ENCODE peak calls at places on chromosomes 1 and 21, in nine cellular contexts. H, D, J, W, Y, M, C, G and U are unnamed samples.

GRCh38 chr21:41928621-41929220 is 25.1 kb downstream of the C2CD2 start:
- DNase-seq in H (no peak), D (no peak), J (no peak), W (no peak), Y (no peak), M (peak; percentile 54), C (no peak), G (no peak), U (no peak)

GRCh38 chr1:12001249-12001917 is 17.9 kb upstream of the MIIP start:
- DNase-seq in H (no peak), D (peak; percentile 85), J (no peak), W (peak; percentile 62), Y (peak; percentile 52), M (no peak), C (peak; percentile 51), G (no peak), U (no peak)

GRCh38 chr1:149888160-149888998 is 11.0 kb upstream of the BOLA1 start:
- DNase-seq in H (peak; percentile 96), D (peak; percentile 94), J (peak; percentile 68), W (peak; percentile 89), Y (peak; percentile 95), M (peak; percentile 94), C (peak; percentile 75), G (peak; percentile 86), U (peak; percentile 77)

GRCh38 chr1:15459771-15460719 is 3.5 kb downstream of the CELA2A start:
- DNase-seq in H (no peak), D (no peak), J (no peak), W (no peak), Y (no peak), M (no peak), C (peak; percentile 60), G (no peak), U (no peak)

GRCh38 chr1:183030053-183030452 is 6.8 kb downstream of the LAMC1 start:
- DNase-seq in H (no peak), D (no peak), J (no peak), W (no peak), Y (peak; percentile 29), M (no peak), C (no peak), G (no peak), U (no peak)

GRCh38 chr1:162404550-162405160 is 7.3 kb downstream of the SH2D1B start:
- DNase-seq in H (no peak), D (no peak), J (no peak), W (no peak), Y (no peak), M (no peak), C (no peak), G (no peak), U (no peak)

GRCh38 chr1:84377480-84378095 is 20.7 kb upstream of the DNASE2B start:
- DNase-seq in H (no peak), D (peak; percentile 35), J (no peak), W (no peak), Y (no peak), M (no peak), C (no peak), G (no peak), U (no peak)

GRCh38 chr21:20040768-20041167 is 957.4 kb upstream of the NCAM2 start:
- DNase-seq in H (no peak), D (peak; percentile 15), J (no peak), W (no peak), Y (no peak), M (no peak), C (no peak), G (no peak), U (no peak)

GRCh38 chr1:25728301-25728935 is 71.6 kb upstream of the SELENON start:
- DNase-seq in H (no peak), D (peak; percentile 11), J (no peak), W (no peak), Y (no peak), M (peak; percentile 40), C (no peak), G (no peak), U (no peak)

GRCh38 chr1:6414443-6414844 is 5.3 kb downstream of the HES2 start:
- DNase-seq in H (no peak), D (peak; percentile 78), J (no peak), W (no peak), Y (peak; percentile 59), M (no peak), C (peak; percentile 87), G (peak; percentile 56), U (no peak)

GRCh38 chr1:247857069-247857985 is at the start of gene TRIM58:
- DNase-seq in H (no peak), D (peak; percentile 96), J (no peak), W (no peak), Y (no peak), M (peak; percentile 73), C (peak; percentile 62), G (peak; percentile 87), U (peak; percentile 69)

GRCh38 chr21:16071082-16071481 is 341.3 kb downstream of the USP25 start:
- DNase-seq in H (no peak), D (no peak), J (no peak), W (peak; percentile 45), Y (no peak), M (peak; percentile 63), C (peak; percentile 36), G (no peak), U (no peak)

GRCh38 chr21:46111193-46111571 is 13.3 kb downstream of the COL6A2 start:
- DNase-seq in H (no peak), D (no peak), J (peak; percentile 11), W (peak; percentile 43), Y (no peak), M (peak; percentile 67), C (peak; percentile 25), G (no peak), U (peak; percentile 17)

GRCh38 chr1:173195596-173196088 is 11.5 kb downstream of the TNFSF4 start:
- DNase-seq in H (no peak), D (no peak), J (no peak), W (no peak), Y (no peak), M (no peak), C (no peak), G (no peak), U (no peak)

GRCh38 chr1:61207416-61207815 is 125.1 kb downstream of the NFIA start:
- DNase-seq in H (no peak), D (no peak), J (no peak), W (no peak), Y (no peak), M (no peak), C (no peak), G (no peak), U (no peak)

GRCh38 chr1:215617979-215618378 is 50.9 kb downstream of the KCTD3 start:
- DNase-seq in H (no peak), D (no peak), J (no peak), W (no peak), Y (no peak), M (no peak), C (no peak), G (no peak), U (no peak)

GRCh38 chr1:246081856-246082668 is 425.0 kb downstream of the SMYD3 start:
- DNase-seq in H (no peak), D (no peak), J (no peak), W (no peak), Y (no peak), M (no peak), C (no peak), G (no peak), U (no peak)

GRCh38 chr1:238451006-238451405 is 560.3 kb upstream of the ZP4 start:
- DNase-seq in H (no peak), D (no peak), J (no peak), W (no peak), Y (no peak), M (no peak), C (no peak), G (no peak), U (no peak)

GRCh38 chr1:202760589-202760988 is 47.6 kb downstream of the KDM5B start:
- DNase-seq in H (no peak), D (no peak), J (no peak), W (no peak), Y (no peak), M (no peak), C (no peak), G (no peak), U (no peak)

GRCh38 chr1:53317651-53318539 is 10.0 kb downstream of the LRP8 start:
- DNase-seq in H (no peak), D (no peak), J (no peak), W (no peak), Y (no peak), M (no peak), C (no peak), G (no peak), U (no peak)

GRCh38 chr1:160999376-160999775 is 21.6 kb downstream of the F11R start:
- DNase-seq in H (no peak), D (no peak), J (no peak), W (no peak), Y (no peak), M (no peak), C (no peak), G (no peak), U (no peak)

GRCh38 chr1:3695326-3696217 is 43.3 kb downstream of the TP73 start:
- DNase-seq in H (no peak), D (peak; percentile 54), J (no peak), W (peak; percentile 63), Y (peak; percentile 40), M (no peak), C (peak; percentile 96), G (peak; percentile 37), U (peak; percentile 51)

GRCh38 chr1:165632152-165632469 is 1.1 kb downstream of the MGST3 start:
- DNase-seq in H (no peak), D (no peak), J (no peak), W (no peak), Y (no peak), M (no peak), C (no peak), G (peak; percentile 69), U (peak; percentile 37)
- TF ChIP-seq EP300 in H (no peak), D (peak; percentile 11), J (no peak), W (no peak), Y (no peak), M (no peak), C (no peak), G (no peak), U (no peak)

GRCh38 chr1:244846653-244847052 is 11.2 kb downstream of the COX20 start:
- DNase-seq in H (no peak), D (no peak), J (no peak), W (no peak), Y (no peak), M (no peak), C (no peak), G (no peak), U (no peak)
- TF ChIP-seq CTCF in H (no peak), D (no peak), J (no peak), W (no peak), Y (no peak), M (no peak), C (no peak), G (no peak), U (no peak)

GRCh38 chr1:109485001-109485400 is 1.3 kb downstream of the ATXN7L2 start:
- DNase-seq in H (no peak), D (no peak), J (no peak), W (no peak), Y (no peak), M (no peak), C (no peak), G (no peak), U (no peak)
- TF ChIP-seq EP300 in H (no peak), D (no peak), J (no peak), W (no peak), Y (no peak), M (no peak), C (no peak), G (no peak), U (no peak)

DNA sequence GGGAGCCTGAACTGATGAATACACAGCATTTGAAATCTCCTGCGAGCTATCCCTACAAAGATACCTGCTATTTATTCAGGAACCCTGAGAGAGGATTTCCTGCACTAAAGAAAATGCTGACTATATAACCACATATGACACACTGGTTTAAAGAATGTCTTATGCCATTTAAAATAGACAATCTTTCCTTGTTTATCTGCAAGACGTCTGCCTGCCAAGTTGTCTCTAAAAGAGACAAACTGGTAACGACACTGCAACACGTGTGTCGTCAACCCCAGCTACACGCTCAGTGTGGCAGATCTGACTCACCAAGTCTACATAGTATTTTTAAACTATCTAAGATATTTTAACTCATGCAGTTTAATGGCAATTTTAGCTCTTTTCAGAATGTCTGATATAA is 42.7 kb downstream of the APP start:
- DNase-seq in H (no peak), D (no peak), J (no peak), W (no peak), Y (no peak), M (no peak), C (no peak), G (no peak), U (no peak)
- TF ChIP-seq CTCF in H (no peak), D (no peak), J (no peak), W (no peak), Y (no peak), M (no peak), C (no peak), G (no peak), U (no peak)